ENCODE peak calls at places on chromosome 7, in nine cellular contexts. S is astrocyte of the spinal cord; E is Kasumi-1; T is activated CD8-positive, alpha-beta memory T cell treated with anti-CD3 and anti-CD28 coated beads, Interleukin-2, amount 50 U/mL, for 48 hours; X is prostate gland; J is activated T-cell treated with anti-CD3 and anti-CD28 coated beads for 4 hours; H is CD4-positive, alpha-beta T cell; P is anterior cingulate cortex; B is left lung. C is an unnamed sample.

GRCh38 chr7:74206589-74207120 is 3.2 kb upstream of the LAT2 start:
- DNase-seq in H (peak; percentile 75), X (peak; percentile 79), B (peak; percentile 87), P (peak; percentile 84), J (peak; percentile 73), T (peak; percentile 97), E (peak; percentile 73), S (peak; percentile 69), C (peak; percentile 72)

GRCh38 chr7:4837814-4838625 is 23.8 kb downstream of the PAPOLB start:
- DNase-seq in T (peak; percentile 23), E (no peak), P (no peak), S (no peak), H (no peak), B (peak; percentile 24), X (no peak), J (no peak), C (no peak)

GRCh38 chr7:140967438-140967837 is 42.7 kb upstream of the BRAF start:
- DNase-seq in X (no peak), P (no peak), H (no peak), T (no peak), J (no peak), S (no peak), E (no peak), B (no peak), C (no peak)

GRCh38 chr7:99557940-99558305 is 519 bp upstream of the ZNF655 start:
- DNase-seq in S (no peak), E (no peak), P (no peak), T (no peak), H (no peak), B (no peak), X (peak; percentile 52), J (no peak), C (no peak)

GRCh38 chr7:2936891-2937580 is 92.9 kb upstream of the GNA12 start:
- DNase-seq in X (no peak), B (peak; percentile 19), S (no peak), J (no peak), P (no peak), H (no peak), E (no peak), T (peak; percentile 45), C (no peak)

GRCh38 chr7:41007351-41007751 is 695.5 kb downstream of the INHBA start:
- DNase-seq in P (no peak), X (no peak), J (no peak), T (no peak), E (peak; percentile 72), B (no peak), H (no peak), S (peak; percentile 42), C (no peak)

GRCh38 chr7:127588019-127588696 is at the start of gene ARF5:
- DNase-seq in J (peak; percentile 87), E (peak; percentile 56), P (peak; percentile 68), H (peak; percentile 87), B (peak; percentile 92), T (peak; percentile 94), X (peak; percentile 86), S (peak; percentile 78), C (peak; percentile 86)

GRCh38 chr7:50142421-50143113 is 49.5 kb upstream of the ZPBP start:
- DNase-seq in E (peak; percentile 85), P (no peak), H (no peak), T (no peak), J (no peak), X (no peak), B (no peak), S (peak; percentile 51), C (no peak)

GRCh38 chr7:93949468-93949867 is 27.9 kb downstream of the GNG11 start:
- DNase-seq in B (no peak), T (no peak), H (no peak), P (no peak), J (no peak), E (no peak), S (peak; percentile 85), X (no peak), C (no peak)

GRCh38 chr7:21261627-21262564 is 166.0 kb upstream of the SP4 start:
- DNase-seq in H (peak; percentile 24), P (no peak), X (no peak), J (peak; percentile 15), S (peak; percentile 13), B (no peak), E (peak; percentile 88), T (peak; percentile 57), C (peak; percentile 8)

GRCh38 chr7:93636276-93636675 is 61.8 kb upstream of the CALCR start:
- DNase-seq in H (no peak), E (no peak), S (no peak), X (no peak), P (no peak), T (no peak), J (no peak), B (no peak), C (no peak)

GRCh38 chr7:459584-460373 is 59.9 kb downstream of the PDGFA start:
- DNase-seq in P (no peak), X (no peak), E (no peak), J (no peak), S (no peak), B (no peak), T (no peak), H (no peak), C (no peak)

GRCh38 chr7:36281945-36282727 is 107.5 kb upstream of the ANLN start:
- DNase-seq in X (no peak), J (no peak), T (no peak), B (no peak), H (no peak), S (peak; percentile 27), E (no peak), P (no peak), C (no peak)

GRCh38 chr7:45185864-45186250 is 28.3 kb downstream of the RAMP3 start:
- DNase-seq in P (no peak), X (no peak), S (no peak), E (no peak), B (no peak), J (no peak), H (no peak), T (no peak), C (no peak)

C was measured in activated T-helper 1 cell treated with anti-CD3 and anti-CD28 coated beads, Interleukin-12 subunit alpha, Interleukin-12 subunit beta, Interleukin-2, Interleukin-4 antibody, amounts not matched to agents 30 ng/mL and 10 ng/mL and 1 ng/mL, durations not matched to agents 14 hours and 24 hours and 36 hours.